ENCODE peak calls at places on chromosomes 5 and 9, in six cellular contexts. L is heart right ventricle, R is Peyer's patch, M is ovary, S is prostate gland, P is tibial artery. F is an unnamed sample.
A peak's percentile ranks its signal among the peaks of the same experiment; 100 is the strongest.

GRCh38 chr5:136006767-136007251 is 22.0 kb upstream of the TGFBI start:
- DNase-seq in R (no peak), L (no peak), M (no peak), S (no peak), P (no peak), F (no peak)

GRCh38 chr9:40927851-40928802 is 200.4 kb downstream of the FOXD4L6 start:
- DNase-seq in M (no peak), R (no peak), S (no peak), L (no peak), P (no peak), F (no peak)

GRCh38 chr9:13992136-13992798 is 321.7 kb downstream of the NFIB start:
- DNase-seq in M (no peak), P (no peak), R (no peak), S (no peak), L (no peak), F (no peak)

GRCh38 chr5:71996789-71997188 is 110.5 kb upstream of the MAP1B start:
- DNase-seq in P (no peak), L (no peak), R (no peak), S (no peak), M (no peak), F (no peak)

GRCh38 chr5:131355972-131356528 is 92.2 kb downstream of the CDC42SE2 start:
- DNase-seq in P (no peak), L (no peak), M (no peak), R (no peak), S (no peak), F (no peak)

GRCh38 chr5:150159741-150160179 is 4.1 kb upstream of the PDGFRB start:
- DNase-seq in R (no peak), P (peak; percentile 59), S (no peak), M (peak; percentile 77), L (peak; percentile 73), F (no peak)

GRCh38 chr9:126664893-126665695 is 51.4 kb downstream of the LMX1B start:
- DNase-seq in P (no peak), S (peak; percentile 8), L (no peak), R (no peak), M (no peak), F (no peak)

GRCh38 chr5:102670224-102670836 is 84.8 kb upstream of the PAM start:
- DNase-seq in P (no peak), R (no peak), S (no peak), L (peak; percentile 6), M (no peak), F (no peak)

GRCh38 chr5:164052536-164053090 is 547.2 kb downstream of the MAT2B start:
- DNase-seq in L (no peak), M (no peak), R (no peak), S (no peak), P (no peak), F (no peak)

GRCh38 chr9:119588874-119589560 is 219.8 kb upstream of the BRINP1 start:
- DNase-seq in P (no peak), R (no peak), M (no peak), L (no peak), S (no peak), F (no peak)

GRCh38 chr5:124997186-124997893 is 250.9 kb upstream of the ZNF608 start:
- DNase-seq in M (no peak), S (no peak), P (no peak), L (no peak), R (no peak), F (no peak)

GRCh38 chr5:10222326-10222725 is 27.4 kb downstream of the ATPSCKMT start:
- DNase-seq in S (no peak), M (no peak), L (no peak), P (no peak), R (no peak), F (no peak)

GRCh38 chr5:107669543-107670027 is 1.2 kb downstream of the EFNA5 start:
- DNase-seq in L (peak; percentile 26), P (peak; percentile 25), S (peak; percentile 20), R (no peak), M (peak; percentile 43), F (no peak)

GRCh38 chr5:42851441-42851840 is 39.7 kb upstream of the SELENOP start:
- DNase-seq in S (no peak), P (no peak), R (no peak), M (no peak), L (no peak), F (no peak)

GRCh38 chr9:90774682-90775081 is 26.9 kb upstream of the SYK start:
- DNase-seq in S (no peak), M (no peak), R (peak; percentile 80), P (no peak), L (no peak), F (no peak)

GRCh38 chr9:133377721-133378216 is 1.6 kb downstream of the STKLD1 start:
- DNase-seq in R (no peak), L (no peak), M (no peak), P (no peak), S (no peak), F (no peak)

GRCh38 chr9:98943682-98944129 is at the start of gene COL15A1:
- DNase-seq in R (no peak), S (no peak), P (no peak), L (no peak), M (peak; percentile 77), F (no peak)

GRCh38 chr9:121463026-121463827 is 36.4 kb downstream of the GGTA1 start:
- DNase-seq in S (no peak), L (peak; percentile 73), R (peak; percentile 51), P (peak; percentile 55), M (no peak), F (peak; percentile 6)

GRCh38 chr9:78296208-78296892 is 575 bp upstream of the PSAT1 start:
- DNase-seq in R (peak; percentile 46), S (peak; percentile 60), P (no peak), L (peak; percentile 9), M (peak; percentile 60), F (peak; percentile 11)

DNA sequence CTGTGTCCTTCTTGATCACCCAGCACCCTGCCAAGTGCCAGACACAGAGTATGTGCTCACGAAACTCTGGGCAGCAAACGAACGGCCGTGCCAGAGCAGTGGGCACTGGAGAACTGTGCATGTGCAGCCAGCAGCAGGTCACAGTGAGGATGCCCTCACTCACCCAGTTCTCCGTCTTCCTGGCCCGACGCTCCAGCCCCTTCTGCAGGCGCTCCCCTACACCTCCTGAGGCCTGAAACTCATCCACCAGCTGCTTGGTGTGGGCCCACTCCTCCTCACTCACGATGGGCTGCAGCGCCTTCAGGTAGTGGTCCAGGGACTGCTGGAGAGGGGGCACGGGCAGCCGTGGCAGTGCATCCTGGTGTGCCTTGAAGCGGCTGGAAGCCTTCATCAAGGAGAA is 2.9 kb downstream of the CRAT start:
- DNase-seq in P (no peak), S (no peak), R (no peak), M (no peak), L (no peak), F (no peak)
- TF ChIP-seq CTCF in P (no peak), S (no peak), R (no peak), M (no peak), L (no peak), F (no peak)

DNA sequence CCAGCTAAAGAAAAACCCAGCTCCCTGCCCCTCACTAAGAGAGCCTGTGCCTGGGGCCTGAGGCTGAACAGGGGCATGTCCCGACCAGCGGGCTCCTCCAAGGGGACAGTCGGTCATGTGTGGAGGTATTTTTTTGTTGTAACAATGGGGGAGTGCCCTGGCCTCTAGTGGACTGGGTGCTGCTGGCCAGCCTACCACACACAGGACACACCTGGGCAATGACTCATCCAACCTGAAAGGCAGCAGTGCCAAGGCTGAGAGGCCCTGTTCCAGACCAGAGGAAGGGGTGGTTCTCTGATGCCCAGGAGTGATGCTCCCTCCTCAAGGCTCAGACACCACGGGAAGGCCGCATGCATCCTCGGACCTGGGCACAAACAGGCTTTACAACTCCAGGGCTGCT is 181.5 kb downstream of the OLFM1 start:
- DNase-seq in R (no peak), S (no peak), M (no peak), L (no peak), P (no peak), F (no peak)
- H3K4me1 ChIP-seq in R (no peaks in the 10 kb centered on the region), S (no peaks in the 10 kb centered on the region), M (no peaks in the 10 kb centered on the region), L (no peaks in the 10 kb centered on the region), P (no peaks in the 10 kb centered on the region), F (no peaks in the 10 kb centered on the region)

GRCh38 chr5:109163336-109163735 is 246.4 kb downstream of the PJA2 start:
- DNase-seq in S (no peak), P (no peak), M (no peak), L (no peak), R (no peak), F (no peak)

GRCh38 chr5:109160468-109160867 is 249.3 kb downstream of the PJA2 start:
- DNase-seq in M (no peak), L (no peak), S (no peak), P (no peak), R (no peak), F (no peak)

GRCh38 chr5:109156885-109157284 is 252.9 kb downstream of the PJA2 start:
- DNase-seq in P (no peak), L (no peak), R (no peak), S (no peak), M (no peak), F (no peak)

GRCh38 chr5:109164001-109164400 is 245.8 kb downstream of the PJA2 start:
- DNase-seq in S (no peak), P (no peak), L (no peak), M (no peak), R (no peak), F (no peak)

DNA sequence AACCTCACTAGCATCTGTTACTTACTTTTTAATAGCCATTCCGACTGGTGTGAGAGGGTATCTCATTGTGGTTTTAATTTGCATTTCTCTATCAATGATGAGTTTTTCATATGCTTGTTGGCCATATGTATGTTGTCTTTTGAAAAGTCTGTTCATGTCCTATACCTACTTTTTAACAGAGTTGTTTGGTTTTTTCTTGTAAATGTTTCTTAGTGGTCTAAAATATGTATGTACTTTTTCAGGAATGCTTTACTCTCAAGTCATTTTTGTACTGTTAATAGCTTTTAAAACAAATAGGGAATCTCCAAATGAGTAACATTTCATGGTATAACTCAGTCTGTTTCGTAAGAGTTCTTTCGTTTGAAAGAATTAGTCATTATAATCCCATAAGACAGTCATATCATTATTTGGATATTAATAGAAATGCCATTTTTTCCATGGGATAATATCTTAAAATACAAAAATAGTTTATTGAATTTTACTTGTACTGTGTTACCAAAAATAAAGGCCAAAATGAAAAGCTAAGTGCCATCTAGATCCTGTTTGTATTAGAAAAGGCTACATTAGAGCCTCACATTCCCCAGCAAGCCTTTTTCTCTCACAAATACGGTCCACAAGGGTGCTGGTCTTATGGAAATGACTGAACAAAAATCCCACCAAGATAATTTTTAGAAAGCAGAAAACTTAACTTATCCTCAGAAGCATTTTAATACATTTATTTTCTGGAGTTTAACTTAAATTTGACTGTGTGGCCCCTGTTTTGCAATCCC is 247.7 kb downstream of the PJA2 start:
- DNase-seq in M (no peak), P (no peak), L (no peak), S (no peak), R (no peak), F (no peak)
- H3K27ac ChIP-seq in M (no peak overlapping the region), P (peak overlapping the region; percentile 27), L (no peak overlapping the region), S (no peak overlapping the region), R (no peak overlapping the region), F (no peak overlapping the region)

GRCh38 chr5:132490484-132491367 is at the start of gene IRF1:
- DNase-seq in R (peak; percentile 98), L (peak; percentile 97), P (peak; percentile 96), S (peak; percentile 97), M (peak; percentile 97), F (peak; percentile 97)

GRCh38 chr5:132489051-132489770 is 1.4 kb downstream of the IRF1 start:
- DNase-seq in S (no peak), P (no peak), L (no peak), R (peak; percentile 66), M (peak; percentile 31), F (no peak)

GRCh38 chr5:132491368-132492364 is 1.1 kb upstream of the IRF1 start:
- DNase-seq in R (peak; percentile 71), M (peak; percentile 47), S (no peak), L (no peak), P (no peak), F (no peak)

GRCh38 chr5:132488590-132488989 is 2.0 kb downstream of the IRF1 start:
- DNase-seq in M (no peak), L (no peak), S (no peak), R (no peak), P (no peak), F (no peak)

GRCh38 chr5:132489871-132490483 is 596 bp downstream of the IRF1 start:
- DNase-seq in S (no peak), L (peak; percentile 50), M (peak; percentile 77), P (peak; percentile 52), R (peak; percentile 87), F (peak; percentile 46)
- TF ChIP-seq CTCF in S (peak; percentile 49), L (peak; percentile 43), M (peak; percentile 36), P (no peak), R (peak; percentile 40), F (no peak)